ENCODE peak calls at places on chromosomes 6 and 20, in six cellular contexts. F is uterus, H is left lung, L is left ventricle myocardium inferior, I is prostate gland, K is ovary. R is an unnamed sample. For H3K4me1, the result is how much of the 10 kb centered on the place peaks cover.

GRCh38 chr6:150767161-150767560 is 98.3 kb upstream of the MTHFD1L start:
- DNase-seq in L (no peak), F (no peak), H (no peak), K (no peak), I (no peak), R (no peak)

GRCh38 chr20:3282271-3283221 is 43.6 kb upstream of the SLC4A11 start:
- DNase-seq in L (no peak), H (no peak), K (no peak), I (no peak), F (no peak), R (no peak)

GRCh38 chr6:18293192-18293904 is 29.0 kb upstream of the DEK start:
- DNase-seq in F (no peak), I (no peak), L (no peak), H (no peak), K (no peak), R (no peak)

GRCh38 chr6:146594495-146594894 is 4.3 kb upstream of the ADGB start:
- DNase-seq in H (no peak), L (no peak), I (no peak), F (no peak), K (no peak), R (no peak)

GRCh38 chr6:76792394-76792793 is 670.9 kb downstream of the HTR1B start:
- DNase-seq in K (no peak), L (no peak), H (no peak), I (no peak), F (no peak), R (no peak)

GRCh38 chr20:17570347-17571152 is 675 bp downstream of the DSTN start:
- DNase-seq in K (peak), L (peak), F (peak), I (peak), H (peak), R (peak)

GRCh38 chr6:4055420-4056041 is 23.4 kb downstream of the FAM217A start:
- DNase-seq in L (no peak), I (peak), F (no peak), H (no peak), K (no peak), R (no peak)

GRCh38 chr6:3280866-3281465 is 22.2 kb downstream of the PSMG4 start:
- DNase-seq in I (no peak), K (peak), H (no peak), L (no peak), F (peak), R (peak)

GRCh38 chr6:4888841-4889240 is 112.6 kb downstream of the CDYL start:
- DNase-seq in H (no peak), K (no peak), F (no peak), I (no peak), L (no peak), R (no peak)

GRCh38 chr6:132789398-132789780 is 9.0 kb downstream of the SLC18B1 start:
- DNase-seq in K (no peak), L (no peak), I (no peak), H (no peak), F (no peak), R (no peak)

GRCh38 chr20:63126876-63127699 is 88.8 kb downstream of the YTHDF1 start:
- DNase-seq in K (no peak), F (no peak), H (peak), L (no peak), I (no peak), R (peak)

GRCh38 chr6:165959627-165960026 is 208.0 kb downstream of the TBXT start:
- DNase-seq in L (no peak), F (no peak), I (no peak), K (no peak), H (no peak), R (no peak)

GRCh38 chr6:151757506-151757955 is 50.0 kb upstream of the ESR1 start:
- DNase-seq in K (no peak), H (no peak), F (no peak), I (no peak), L (no peak), R (no peak)

GRCh38 chr6:56764081-56764566 is 121.4 kb upstream of the DST start:
- DNase-seq in L (no peak), I (no peak), F (no peak), K (no peak), H (peak), R (no peak)

GRCh38 chr6:80366721-80367120 is 260.2 kb downstream of the BCKDHB start:
- DNase-seq in H (no peak), L (peak), K (peak), F (no peak), I (no peak), R (no peak)

GRCh38 chr6:28876702-28877101 is 47.1 kb downstream of the TRIM27 start:
- DNase-seq in K (no peak), I (no peak), L (no peak), H (no peak), F (no peak), R (no peak)

GRCh38 chr20:19986419-19986818 is 30.7 kb upstream of the NAA20 start:
- DNase-seq in L (no peak), K (peak), F (peak), I (no peak), H (no peak), R (no peak)

GRCh38 chr6:11215773-11216172 is 16.7 kb downstream of the NEDD9 start:
- DNase-seq in H (no peak), L (no peak), F (no peak), K (no peak), I (peak), R (no peak)

GRCh38 chr6:118896339-118897136 is 2.6 kb downstream of the ASF1A start:
- DNase-seq in L (no peak), H (no peak), F (no peak), K (no peak), I (no peak), R (no peak)

GRCh38 chr6:31728767-31729514 is at the start of gene DDAH2:
- DNase-seq in H (no peak), F (peak), K (peak), L (no peak), I (no peak), R (peak)

GRCh38 chr6:156618600-156619205 is 158.5 kb upstream of the ARID1B start:
- DNase-seq in H (peak), I (no peak), F (no peak), L (no peak), K (no peak), R (no peak)

GRCh38 chr6:16754864-16755263 is 6.4 kb downstream of the ATXN1 start:
- DNase-seq in L (no peak), F (no peak), K (no peak), I (no peak), H (no peak), R (no peak)

GRCh38 chr6:108655840-108656650 is 95.3 kb downstream of the FOXO3 start:
- DNase-seq in I (no peak), H (no peak), F (peak), L (no peak), K (peak), R (no peak)

GRCh38 chr6:13767121-13767794 is 47.1 kb downstream of the MCUR1 start:
- DNase-seq in I (peak), F (peak), K (peak), L (peak), H (peak), R (no peak)

GRCh38 chr6:165880721-165881120 is 217.7 kb upstream of the PDE10A start:
- DNase-seq in I (no peak), F (no peak), H (no peak), L (no peak), K (no peak), R (no peak)

GRCh38 chr6:5981274-5982026 is 25.3 kb downstream of the NRN1 start:
- DNase-seq in H (no peak), I (no peak), K (no peak), F (no peak), L (no peak), R (no peak)

GRCh38 chr6:5684320-5684719 is 322.4 kb downstream of the NRN1 start:
- DNase-seq in H (no peak), I (no peak), K (no peak), F (no peak), L (no peak), R (no peak)

GRCh38 chr6:37137201-37137880 is 32.6 kb upstream of the PIM1 start:
- DNase-seq in L (no peak), H (no peak), I (no peak), F (peak), K (peak), R (no peak)

GRCh38 chr6:155340464-155341129 is 26.3 kb upstream of the TFB1M start:
- DNase-seq in H (no peak), L (no peak), I (no peak), F (no peak), K (no peak), R (no peak)

GRCh38 chr6:109793793-109794192 is 102.7 kb downstream of the FIG4 start:
- DNase-seq in F (peak), K (peak), I (peak), L (no peak), H (no peak), R (no peak)

GRCh38 chr6:113856011-113856551 is 1.1 kb upstream of the MARCKS start:
- DNase-seq in F (no peak), I (peak), L (no peak), K (peak), H (no peak), R (no peak)

GRCh38 chr6:50030350-50030749 is 8.6 kb upstream of the DEFB110 start:
- DNase-seq in K (no peak), H (no peak), L (no peak), I (no peak), F (no peak), R (peak)

GRCh38 chr6:50025258-50025657 is 3.5 kb upstream of the DEFB110 start:
- DNase-seq in K (no peak), L (no peak), I (no peak), F (no peak), H (no peak), R (no peak)

DNA sequence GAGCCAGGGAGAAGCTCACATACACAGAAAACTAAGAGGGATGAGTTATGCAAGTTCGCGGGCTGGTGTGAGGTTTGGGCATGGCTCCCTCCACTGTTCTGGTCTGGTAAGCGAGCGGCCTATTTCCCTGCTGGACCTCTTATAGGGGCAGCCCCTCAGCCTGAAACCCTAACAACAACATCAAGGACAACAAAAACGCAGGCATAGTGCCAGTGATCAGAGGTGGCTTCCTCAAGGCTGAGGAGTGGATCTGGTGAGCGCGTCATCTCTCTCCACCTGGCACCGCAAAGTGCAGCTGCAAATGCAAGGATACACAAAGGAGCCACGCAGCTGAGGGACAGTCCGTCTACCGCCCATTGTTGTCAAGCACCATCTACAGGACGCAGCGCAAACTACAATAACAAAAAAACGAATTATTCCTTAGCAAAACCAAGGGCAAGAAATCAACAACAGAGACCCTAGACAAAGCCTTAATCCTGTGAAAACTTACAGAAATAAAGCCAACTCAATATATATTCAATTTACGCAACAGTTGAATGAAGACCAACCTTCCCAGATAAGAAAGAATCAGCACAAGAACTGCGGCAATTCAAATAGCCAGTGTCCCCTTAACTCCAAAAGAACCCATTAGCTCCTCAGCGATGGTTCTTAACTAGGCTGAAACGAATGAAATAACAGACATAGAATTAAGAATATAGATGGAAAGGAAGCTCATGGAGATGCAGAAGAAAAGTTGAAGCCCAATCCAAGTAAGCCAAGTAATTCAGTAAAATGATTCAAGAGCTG is 9.2 kb upstream of the DEFB110 start:
- DNase-seq in L (no peak), F (no peak), K (no peak), H (no peak), I (no peak), R (no peak)
- H3K4me3 ChIP-seq in L (no peak), F (no peak), K (no peak), H (no peak), I (no peak), R (no peak)

GRCh38 chr6:162344935-162345599 is 382.5 kb downstream of the PRKN start:
- DNase-seq in F (no peak), L (no peak), I (no peak), K (no peak), H (no peak), R (no peak)

GRCh38 chr6:162344301-162344700 is 383.3 kb downstream of the PRKN start:
- DNase-seq in F (no peak), L (no peak), I (no peak), K (no peak), H (no peak), R (no peak)

GRCh38 chr6:162337412-162337811 is 390.2 kb downstream of the PRKN start:
- DNase-seq in F (no peak), K (no peak), H (no peak), I (no peak), L (no peak), R (no peak)

GRCh38 chr6:162343902-162344226 is 383.7 kb downstream of the PRKN start:
- DNase-seq in H (no peak), L (no peak), F (no peak), K (no peak), I (no peak), R (no peak)

GRCh38 chr6:162343196-162343901 is 384.2 kb downstream of the PRKN start:
- DNase-seq in L (no peak), H (no peak), K (no peak), I (no peak), F (no peak), R (no peak)
- TF ChIP-seq CTCF in L (no peak), H (no peak), K (no peak), I (no peak), F (no peak), R (no peak)

GRCh38 chr6:163709693-163710092 is 295.2 kb downstream of the QKI start:
- DNase-seq in H (no peak), L (peak), K (no peak), I (no peak), F (no peak), R (no peak)
- H3K4me1 ChIP-seq in H (under half), L (half or more), K (under half), I (under half), F (under half), R (half or more)

DNA sequence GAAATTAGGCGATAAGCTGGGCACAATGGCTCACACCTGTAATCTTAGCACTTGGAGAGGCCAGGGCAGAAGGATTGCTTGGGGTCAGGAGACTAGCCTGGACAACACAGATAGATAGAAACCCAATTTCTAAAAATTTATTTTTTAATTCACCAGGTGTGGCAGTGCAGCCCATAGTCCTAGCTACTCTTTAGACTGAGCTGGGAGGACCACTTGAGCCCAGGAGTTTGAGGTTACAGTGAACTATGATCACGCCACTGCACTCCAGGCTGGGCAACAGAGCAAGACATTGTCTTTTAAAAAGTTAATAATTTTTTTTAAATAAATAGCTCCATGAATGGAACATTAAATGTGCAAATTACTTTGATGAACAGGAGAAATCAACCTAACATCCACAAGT is 8.2 kb downstream of the ZNF318 start:
- DNase-seq in H (no peak), K (no peak), F (no peak), L (no peak), I (no peak), R (no peak)
- H3K4me3 ChIP-seq in H (no peak), K (no peak), F (no peak), L (no peak), I (no peak), R (no peak)

DNA sequence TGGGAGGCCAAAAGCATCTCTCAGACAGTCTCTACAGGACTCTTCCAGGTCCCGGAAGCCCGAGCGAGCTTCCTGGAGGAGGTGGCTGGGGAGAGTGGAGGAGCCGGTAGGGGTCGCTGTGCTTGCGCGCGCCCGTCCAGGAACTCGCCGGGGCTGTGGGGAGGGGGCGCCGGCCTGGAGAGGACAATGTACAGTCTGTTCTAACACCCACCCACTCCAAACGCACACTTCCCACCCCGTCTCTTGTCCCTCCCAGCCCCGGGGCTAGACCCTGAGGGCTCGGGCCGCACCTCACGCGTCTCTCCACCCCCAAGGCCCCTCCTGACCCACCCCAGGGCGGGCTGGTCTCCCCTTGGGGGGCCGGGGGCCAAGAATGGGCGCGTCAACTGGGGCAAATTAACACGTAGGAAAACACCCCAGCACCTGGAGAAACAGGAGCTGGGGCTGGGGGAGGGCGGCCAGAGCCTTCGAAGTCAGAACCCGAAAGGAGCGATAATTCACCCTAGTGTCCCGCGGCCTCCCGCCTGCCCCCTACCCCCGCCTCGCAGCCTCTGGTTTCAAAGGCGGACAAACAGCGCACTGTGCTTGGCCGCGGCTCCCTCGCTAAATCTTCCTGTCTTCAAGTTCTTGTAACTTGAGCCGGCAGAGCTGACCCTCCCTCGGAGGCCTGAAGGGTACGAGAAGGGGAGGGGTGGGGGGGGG is 103.2 kb upstream of the FOXP4 start:
- DNase-seq in H (peak), K (peak), F (peak), I (peak), L (peak), R (peak)
- TF ChIP-seq CTCF in H (peak), K (no peak), F (peak), I (peak), L (peak), R (peak)

GRCh38 chr6:15437090-15437489 is 191.2 kb downstream of the JARID2 start:
- DNase-seq in I (no peak), L (no peak), H (no peak), K (no peak), F (no peak), R (no peak)
- H3K4me1 ChIP-seq in I (under half), L (half or more), H (under half), K (under half), F (under half), R (half or more)